ENCODE peak calls at places on chromosomes 5 and 9, in ten cellular contexts. D, F, L, I, Y, U, J, A, C and T are unnamed samples.

GRCh38 chr5:153099328-153099727 is 391.1 kb upstream of the GRIA1 start:
- DNase-seq in D (no peak), F (no peak), L (no peak), I (no peak), Y (no peak), U (no peak), J (no peak), A (no peak), C (no peak), T (no peak)

GRCh38 chr9:32968101-32969011 is 33.1 kb downstream of the APTX start:
- DNase-seq in D (peak; percentile 54), F (peak; percentile 82), L (peak; percentile 28), I (peak; percentile 65), Y (peak; percentile 33), U (peak; percentile 18), J (no peak), A (peak; percentile 47), C (no peak), T (peak; percentile 43)

GRCh38 chr9:114677418-114677817 is 4.6 kb downstream of the TEX48 start:
- DNase-seq in D (peak; percentile 41), F (no peak), L (no peak), I (peak; percentile 84), Y (peak; percentile 95), U (no peak), J (no peak), A (no peak), C (no peak), T (no peak)

GRCh38 chr5:166088389-166089039 is 2202.9 kb upstream of the WWC1 start:
- DNase-seq in D (no peak), F (no peak), L (no peak), I (no peak), Y (no peak), U (no peak), J (no peak), A (no peak), C (no peak), T (no peak)

GRCh38 chr9:83691492-83691891 is 16.3 kb downstream of the UBQLN1 start:
- DNase-seq in D (no peak), F (no peak), L (no peak), I (no peak), Y (no peak), U (no peak), J (no peak), A (no peak), C (no peak), T (no peak)

GRCh38 chr9:101458955-101459631 is 23.5 kb upstream of the ALDOB start:
- DNase-seq in D (peak; percentile 34), F (peak; percentile 83), L (peak; percentile 22), I (peak; percentile 63), Y (peak; percentile 81), U (no peak), J (no peak), A (no peak), C (no peak), T (peak; percentile 8)

GRCh38 chr9:31119882-31120481 is 1264.5 kb upstream of the ACO1 start:
- DNase-seq in D (no peak), F (peak; percentile 68), L (peak; percentile 60), I (peak; percentile 29), Y (peak; percentile 21), U (no peak), J (no peak), A (no peak), C (no peak), T (no peak)

GRCh38 chr9:20623748-20624124 is 1.4 kb upstream of the MLLT3 start:
- DNase-seq in D (no peak), F (no peak), L (no peak), I (no peak), Y (no peak), U (no peak), J (no peak), A (no peak), C (no peak), T (no peak)

GRCh38 chr5:146630467-146630866 is 114.5 kb upstream of the GPR151 start:
- DNase-seq in D (no peak), F (no peak), L (no peak), I (no peak), Y (no peak), U (no peak), J (no peak), A (no peak), C (no peak), T (no peak)

GRCh38 chr5:131379071-131379538 is 115.3 kb downstream of the CDC42SE2 start:
- DNase-seq in D (no peak), F (no peak), L (no peak), I (no peak), Y (peak; percentile 23), U (no peak), J (no peak), A (no peak), C (no peak), T (peak; percentile 56)

DNA sequence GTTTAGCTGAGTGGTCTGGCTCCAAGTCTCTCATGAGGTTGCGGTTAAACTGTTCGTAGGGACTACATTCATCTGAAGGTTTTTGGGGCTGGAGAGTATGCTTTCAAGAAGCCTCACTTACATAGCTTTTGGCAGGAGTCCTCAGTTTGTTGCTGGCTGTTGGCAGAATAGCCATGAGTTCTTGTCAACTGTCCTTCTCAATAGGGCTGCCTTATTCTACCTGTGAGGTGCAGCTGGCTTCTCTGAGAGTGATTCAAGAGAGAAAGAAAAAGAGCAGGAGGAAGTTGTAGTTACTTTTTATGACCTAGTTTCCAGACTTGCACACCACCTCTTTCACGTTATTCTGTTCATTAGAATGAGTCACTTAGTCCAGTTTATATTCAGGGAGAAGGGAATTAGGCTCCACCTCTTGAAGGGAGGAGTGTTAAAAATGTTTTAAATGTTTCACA is 33.2 kb downstream of the YTHDC2 start:
- DNase-seq in D (no peak), F (no peak), L (no peak), I (no peak), Y (no peak), U (no peak), J (no peak), A (no peak), C (no peak), T (no peak)
- H3K27ac ChIP-seq in D (no peak overlapping the region), F (no peak overlapping the region), L (no peak overlapping the region), I (peak overlapping the region; percentile 19), Y (no peak overlapping the region), U (no peak overlapping the region), J (no peak overlapping the region), A (no peak overlapping the region), C (no peak overlapping the region), T (no peak overlapping the region)

GRCh38 chr9:136764301-136764891 is at the start of gene LCN15:
- DNase-seq in D (no peak), F (no peak), L (no peak), I (no peak), Y (no peak), U (no peak), J (no peak), A (no peak), C (peak; percentile 44), T (no peak)

GRCh38 chr9:136762915-136763648 is 1.2 kb downstream of the LCN15 start:
- DNase-seq in D (peak; percentile 19), F (peak; percentile 92), L (no peak), I (peak; percentile 94), Y (peak; percentile 79), U (no peak), J (peak; percentile 66), A (peak; percentile 31), C (no peak), T (peak; percentile 15)

GRCh38 chr9:136765041-136765440 is 723 bp upstream of the LCN15 start:
- DNase-seq in D (no peak), F (no peak), L (no peak), I (no peak), Y (no peak), U (no peak), J (no peak), A (no peak), C (peak; percentile 37), T (no peak)

GRCh38 chr9:136762221-136762691 is 2.1 kb downstream of the LCN15 start:
- DNase-seq in D (no peak), F (no peak), L (no peak), I (no peak), Y (no peak), U (no peak), J (no peak), A (no peak), C (no peak), T (no peak)

DNA sequence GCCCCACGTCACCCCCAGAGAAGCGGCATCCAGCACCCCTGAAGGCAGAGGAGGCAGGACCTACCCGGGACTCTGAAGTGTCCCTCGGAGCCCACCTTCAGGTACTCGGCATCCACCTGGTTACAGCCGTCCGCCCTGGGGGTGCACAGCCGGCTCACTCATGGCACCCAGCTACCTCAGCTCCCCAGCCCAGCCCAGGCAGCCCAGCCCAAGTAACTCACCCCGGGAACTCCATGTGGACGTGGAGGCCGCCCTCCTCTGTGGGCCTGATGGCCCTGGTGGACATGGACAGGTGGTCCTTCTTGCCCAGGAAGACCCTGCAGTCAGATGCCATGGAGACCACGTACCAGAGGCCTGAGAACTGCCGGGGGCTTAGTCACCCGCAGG is 676 bp downstream of the LCN15 start:
- DNase-seq in D (no peak), F (no peak), L (no peak), I (no peak), Y (no peak), U (no peak), J (no peak), A (no peak), C (peak; percentile 43), T (no peak)
- H3K4me3 ChIP-seq in D (no peak overlapping the region), F (no peak overlapping the region), L (no peak overlapping the region), I (no peak overlapping the region), Y (no peak overlapping the region), U (no peak overlapping the region), J (no peak overlapping the region), A (no peak overlapping the region), C (no peak overlapping the region), T (no peak overlapping the region)

DNA sequence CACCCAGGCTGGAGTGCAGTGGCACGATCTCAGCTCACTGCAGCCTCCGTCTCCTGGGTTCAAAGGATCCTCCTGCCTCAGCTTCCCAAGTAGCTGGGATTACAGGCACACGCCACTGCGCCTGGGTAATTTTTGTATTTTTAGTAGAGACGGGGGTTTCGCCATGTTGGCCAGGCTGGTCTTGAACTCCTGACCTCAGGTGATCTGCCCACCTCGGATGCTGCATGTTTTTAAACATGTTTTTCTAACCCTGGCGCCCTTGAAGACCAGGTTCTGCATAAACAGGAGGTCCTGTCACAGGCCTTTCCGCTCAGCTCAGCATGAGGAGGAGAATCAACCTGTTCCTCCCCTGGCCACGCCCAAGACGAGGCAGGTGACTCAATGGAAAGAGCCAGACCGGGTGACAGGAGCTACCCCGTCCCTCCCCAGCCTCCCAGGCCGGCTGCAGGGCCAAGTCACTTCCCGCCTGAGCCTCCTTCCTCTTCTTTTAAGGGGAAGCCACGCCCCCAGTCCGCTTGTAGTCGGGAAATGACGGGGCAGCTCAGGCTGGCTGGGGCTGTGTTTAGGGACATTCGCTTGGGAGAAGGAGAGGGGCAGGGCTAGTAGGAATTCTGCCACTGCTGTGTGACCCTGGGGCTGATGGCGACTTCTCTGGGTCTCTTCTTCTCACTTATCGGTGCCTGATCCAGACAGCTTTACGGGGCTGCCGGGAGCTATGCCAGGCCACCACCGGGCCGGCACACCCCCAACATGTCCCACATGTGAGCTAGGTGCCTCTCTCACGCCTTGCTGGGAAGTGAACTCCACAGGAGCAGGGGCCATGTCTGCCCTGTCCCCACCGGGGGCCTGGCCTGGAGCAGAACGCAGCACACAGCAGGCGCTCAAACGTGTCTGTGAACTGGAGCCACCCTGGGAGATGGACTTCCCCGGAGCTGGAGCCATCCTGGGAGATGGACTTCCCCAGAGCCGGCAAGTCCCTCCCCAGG is 6.1 kb downstream of the NOTCH1 start:
- DNase-seq in D (peak; percentile 92), F (peak; percentile 76), L (peak; percentile 73), I (no peak), Y (no peak), U (peak; percentile 88), J (peak; percentile 96), A (peak; percentile 67), C (no peak), T (peak; percentile 81)
- H3K27ac ChIP-seq in D (peak overlapping the region; percentile 75), F (no peak overlapping the region), L (peak overlapping the region; percentile 77), I (no peak overlapping the region), Y (no peak overlapping the region), U (peak overlapping the region; percentile 88), J (peak overlapping the region; percentile 84), A (peak overlapping the region; percentile 86), C (peak overlapping the region; percentile 96), T (peak overlapping the region; percentile 60)

GRCh38 chr9:110148868-110149267 is 59.1 kb downstream of the C9orf152 start:
- DNase-seq in D (no peak), F (no peak), L (no peak), I (no peak), Y (no peak), U (no peak), J (no peak), A (no peak), C (no peak), T (no peak)
- H3K4me3 ChIP-seq in D (no peak overlapping the region), F (peak overlapping the region; percentile 55), L (peak overlapping the region; percentile 34), I (no peak overlapping the region), Y (no peak overlapping the region), U (no peak overlapping the region), J (no peak overlapping the region), A (no peak overlapping the region), C (peak overlapping the region; percentile 23), T (peak overlapping the region; percentile 60)